ENCODE peak calls at places on chromosomes 3 and 15, in four cellular contexts. D is A549, R is endothelial cell of umbilical vein, W is adrenal gland. B is an unnamed sample.

GRCh38 chr3:25412269-25412668 is 15.8 kb upstream of the RARB start:
- DNase-seq in R (peak; percentile 61), D (peak; percentile 75), W (no peak), B (no peak)

GRCh38 chr15:82635798-82636197 is 11.4 kb downstream of the CPEB1 start:
- DNase-seq in R (no peak), D (no peak), W (no peak), B (no peak)

GRCh38 chr3:159881828-159882309 is 106.8 kb upstream of the IL12A start:
- DNase-seq in R (peak; percentile 60), D (no peak), W (no peak), B (no peak)

GRCh38 chr3:9105421-9105820 is 142.1 kb upstream of the RAD18 start:
- DNase-seq in D (no peak), R (no peak), W (no peak), B (no peak)

GRCh38 chr3:189308594-189308993 is 136.8 kb downstream of the TPRG1 start:
- DNase-seq in R (no peak), D (no peak), W (no peak), B (no peak)

GRCh38 chr3:178275793-178276192 is 260.4 kb upstream of the KCNMB2 start:
- DNase-seq in R (no peak), D (no peak), W (no peak), B (no peak)

GRCh38 chr3:42688487-42689420 is 3.4 kb downstream of the KLHL40 start:
- DNase-seq in R (no peak), D (no peak), W (no peak), B (no peak)

GRCh38 chr3:14415501-14415900 is 13.1 kb downstream of the SLC6A6 start:
- DNase-seq in R (no peak), W (no peak), D (no peak), B (no peak)

GRCh38 chr15:52783191-52783829 is 6.8 kb downstream of the ONECUT1 start:
- DNase-seq in R (peak; percentile 33), W (peak; percentile 23), D (no peak), B (no peak)

GRCh38 chr3:139457066-139457465 is 19.2 kb downstream of the RBP2 start:
- DNase-seq in W (no peak), R (no peak), D (no peak), B (no peak)

GRCh38 chr3:39378092-39378491 is 5.1 kb upstream of the SLC25A38 start:
- DNase-seq in D (peak; percentile 65), R (peak; percentile 38), W (peak; percentile 50), B (no peak)

GRCh38 chr15:62706361-62706760 is 336.2 kb upstream of the TPM1 start:
- DNase-seq in D (peak; percentile 26), R (no peak), W (no peak), B (no peak)

GRCh38 chr15:72168131-72168825 is 29.3 kb downstream of the GRAMD2A start:
- DNase-seq in R (no peak), W (no peak), D (no peak), B (no peak)

GRCh38 chr3:154538566-154539360 is 108.8 kb upstream of the GPR149 start:
- DNase-seq in W (no peak), D (no peak), R (no peak), B (no peak)

GRCh38 chr15:48340111-48340510 is 8.9 kb downstream of the DUT start:
- DNase-seq in R (no peak), D (no peak), W (no peak), B (no peak)

GRCh38 chr3:187906416-187906815 is 161.1 kb upstream of the BCL6 start:
- DNase-seq in W (no peak), D (no peak), R (no peak), B (no peak)

GRCh38 chr15:67110958-67111864 is 45.8 kb downstream of the SMAD3 start:
- DNase-seq in R (no peak), D (no peak), W (no peak), B (no peak)

GRCh38 chr3:170499562-170500156 is 81.0 kb downstream of the CLDN11 start:
- DNase-seq in R (peak; percentile 39), D (peak; percentile 61), W (peak; percentile 77), B (peak; percentile 54)

DNA sequence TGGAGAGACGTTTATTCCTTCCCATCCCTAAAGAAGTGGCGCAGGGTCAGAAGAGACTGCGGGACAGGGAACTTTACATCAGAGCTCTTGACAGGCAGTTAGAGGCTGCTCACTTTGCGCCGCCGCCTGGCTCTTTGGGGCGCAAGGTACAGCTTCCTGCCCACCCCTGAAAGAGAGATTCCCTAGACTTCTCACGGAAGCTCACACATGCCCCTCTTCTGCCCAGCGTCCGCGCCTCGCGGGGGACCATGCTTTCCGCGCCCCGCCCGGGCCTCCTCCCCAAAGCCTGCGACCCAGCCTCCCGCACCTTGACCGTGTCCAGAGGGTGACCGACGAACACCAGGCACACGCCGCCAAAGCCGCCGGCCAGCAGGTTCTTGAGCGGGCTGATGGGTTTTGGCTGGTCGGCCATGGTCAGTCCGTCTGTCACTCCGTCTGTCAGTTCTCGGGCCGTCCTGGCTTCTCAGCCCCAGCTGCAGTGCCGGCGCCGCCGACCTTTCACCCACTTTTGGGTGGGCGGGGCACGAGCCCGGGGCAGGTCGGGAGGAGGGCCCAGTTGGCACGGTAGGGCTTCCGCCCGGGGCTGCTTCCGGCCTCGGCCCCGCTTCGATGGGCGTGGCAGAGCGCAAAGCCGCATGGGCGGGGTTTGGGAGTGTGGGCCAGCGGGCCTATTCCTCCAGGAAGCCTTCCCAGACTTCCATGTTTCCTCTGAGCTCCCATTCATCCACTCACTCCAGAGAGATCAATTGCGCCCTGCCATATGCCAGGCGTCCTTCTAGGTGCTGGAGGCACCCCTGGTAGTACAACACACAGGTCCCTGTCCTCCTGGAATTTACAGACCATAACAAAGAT is at the start of gene SLC25A20:
- DNase-seq in W (peak; percentile 91), D (peak; percentile 87), R (peak; percentile 80), B (peak; percentile 93)
- TF ChIP-seq POLR2A in W (peak; percentile 28), D (no peak), R (peak; percentile 31), B (peak; percentile 65)

GRCh38 chr15:60396964-60397771 is 618 bp downstream of the ANXA2 start:
- DNase-seq in D (peak; percentile 87), W (peak; percentile 72), R (no peak), B (peak; percentile 76)
- TF ChIP-seq POLR2A in D (peak; percentile 30), W (peak; percentile 25), R (no peak), B (no peak)

DNA sequence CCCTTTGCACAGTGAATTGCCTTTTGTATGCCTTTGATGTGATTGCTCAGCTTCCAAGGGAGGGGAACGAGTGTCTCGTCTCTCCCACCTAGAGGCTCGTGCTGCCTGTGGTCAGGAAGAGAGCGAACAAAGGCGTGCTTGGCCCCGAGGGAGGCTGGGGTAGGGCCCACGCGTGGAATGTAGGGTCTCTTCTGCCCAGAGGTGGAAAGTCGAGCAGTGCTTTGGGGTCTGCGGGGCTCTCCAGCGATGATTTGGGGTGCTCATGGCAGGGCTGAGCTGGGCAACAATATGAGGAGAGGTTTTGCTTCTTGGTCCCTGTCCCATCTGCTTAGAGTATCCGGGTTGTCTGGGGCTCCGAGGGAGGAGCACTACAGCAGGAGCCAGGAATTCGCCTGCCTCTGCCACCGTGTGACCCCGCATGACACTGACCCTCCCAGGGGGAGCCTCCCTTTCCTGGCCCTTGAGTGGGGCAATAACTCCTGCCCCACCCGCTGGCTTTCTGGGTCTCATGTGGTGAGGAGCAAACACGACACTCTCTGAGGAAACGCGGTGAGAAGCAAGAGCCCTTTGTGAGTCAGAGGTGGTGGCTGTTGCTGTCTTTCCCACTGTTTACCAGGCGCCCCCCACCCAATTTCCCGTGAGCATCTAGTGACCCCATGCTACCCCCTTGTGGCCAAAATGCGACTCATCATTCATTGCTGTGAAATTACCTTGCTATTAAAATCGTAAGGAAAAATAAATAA is 29.6 kb downstream of the CCNL1 start:
- DNase-seq in D (peak; percentile 85), W (no peak), R (peak; percentile 61), B (peak; percentile 36)
- TF ChIP-seq POLR2A in D (no peak), W (no peak), R (no peak), B (no peak)

GRCh38 chr15:59124261-59124660 is 19.3 kb downstream of the CCNB2 start:
- DNase-seq in W (no peak), R (no peak), D (no peak), B (no peak)
- TF ChIP-seq POLR2A in W (no peak), R (no peak), D (no peak), B (no peak)

DNA sequence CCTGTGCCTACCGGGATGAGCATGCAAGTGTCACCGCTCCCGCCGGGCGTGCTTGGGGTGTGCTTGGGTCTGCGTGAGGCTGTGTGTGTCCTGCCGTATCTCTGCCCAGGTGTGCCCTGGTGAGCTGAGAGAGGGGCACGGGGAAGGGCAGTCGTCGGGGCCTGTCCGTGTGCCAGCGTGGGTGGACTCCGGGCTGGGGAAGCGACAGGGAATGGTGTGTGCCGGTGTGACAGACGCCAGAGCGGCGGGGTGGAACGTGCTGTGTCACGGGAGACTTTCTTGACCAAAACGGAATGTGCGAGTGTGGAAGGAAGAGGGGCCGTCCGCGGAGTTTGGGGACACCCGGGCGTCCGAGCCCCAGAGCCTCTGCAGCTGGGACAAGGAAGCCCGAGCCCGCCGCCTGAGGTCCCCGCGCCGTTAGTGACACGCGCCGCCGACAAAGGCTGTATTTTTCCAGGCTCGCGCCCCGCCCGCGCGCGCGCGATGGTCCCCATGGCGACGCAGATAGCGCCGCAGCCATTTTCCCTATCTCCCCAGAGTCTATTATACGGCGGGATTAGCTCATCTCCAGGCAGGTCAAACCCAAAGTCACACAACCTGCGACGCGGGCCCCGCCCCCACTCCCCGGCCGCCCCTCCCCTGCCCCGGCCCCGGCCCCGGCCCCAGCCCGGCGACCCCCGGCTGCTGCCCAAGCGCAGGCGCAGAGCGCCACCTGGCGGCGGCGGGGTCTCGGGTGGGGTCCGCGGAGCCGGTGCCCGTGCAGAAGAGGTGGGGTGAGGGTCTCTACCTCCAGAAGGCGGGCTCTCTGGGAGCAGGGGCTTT is 4.5 kb upstream of the GATA2 start:
- DNase-seq in D (peak; percentile 41), W (peak; percentile 66), R (peak; percentile 52), B (peak; percentile 93)
- TF ChIP-seq POLR2A in D (no peak), W (no peak), R (no peak), B (peak; percentile 69)